ENCODE peak calls at places on chromosomes 1 and 21, in ten cellular contexts. One of them, this sample, is unnamed.

GRCh38 chr1:42319871-42320484 is 15.1 kb downstream of the FOXJ3 start:
- DNase-seq in DMS153: peak; percentile 56
- DNase-seq in prostate gland: no peak
- DNase-seq in CD8-positive, alpha-beta T cell: peak; percentile 59
- DNase-seq in SJSA1: peak; percentile 12
- DNase-seq in hypothalamus: no peak
- DNase-seq in amniotic stem cell: no peak
- DNase-seq in caudate nucleus: no peak
- DNase-seq in ELF-1: no peak
- DNase-seq in HAP-1: no peak
- DNase-seq in this sample: peak; percentile 63

GRCh38 chr1:203522237-203522636 is 28.3 kb downstream of the OPTC start:
- DNase-seq in DMS153: no peak
- DNase-seq in prostate gland: no peak
- DNase-seq in CD8-positive, alpha-beta T cell: no peak
- DNase-seq in SJSA1: no peak
- DNase-seq in hypothalamus: no peak
- DNase-seq in amniotic stem cell: no peak
- DNase-seq in caudate nucleus: no peak
- DNase-seq in ELF-1: no peak
- DNase-seq in HAP-1: peak; percentile 70
- DNase-seq in this sample: no peak

GRCh38 chr1:186076006-186076405 is 299.0 kb downstream of the TPR start:
- DNase-seq in DMS153: no peak
- DNase-seq in prostate gland: no peak
- DNase-seq in CD8-positive, alpha-beta T cell: no peak
- DNase-seq in SJSA1: no peak
- DNase-seq in hypothalamus: no peak
- DNase-seq in amniotic stem cell: no peak
- DNase-seq in caudate nucleus: no peak
- DNase-seq in ELF-1: no peak
- DNase-seq in HAP-1: no peak
- DNase-seq in this sample: no peak

GRCh38 chr21:18369115-18369514 is 34.5 kb downstream of the TMPRSS15 start:
- DNase-seq in DMS153: peak; percentile 4
- DNase-seq in prostate gland: no peak
- DNase-seq in CD8-positive, alpha-beta T cell: no peak
- DNase-seq in SJSA1: no peak
- DNase-seq in hypothalamus: no peak
- DNase-seq in amniotic stem cell: no peak
- DNase-seq in caudate nucleus: no peak
- DNase-seq in ELF-1: no peak
- DNase-seq in HAP-1: peak; percentile 31
- DNase-seq in this sample: no peak

GRCh38 chr21:45151484-45152115 is 77.2 kb downstream of the ADARB1 start:
- DNase-seq in DMS153: no peak
- DNase-seq in prostate gland: no peak
- DNase-seq in CD8-positive, alpha-beta T cell: no peak
- DNase-seq in SJSA1: no peak
- DNase-seq in hypothalamus: no peak
- DNase-seq in amniotic stem cell: no peak
- DNase-seq in caudate nucleus: no peak
- DNase-seq in ELF-1: no peak
- DNase-seq in HAP-1: no peak
- DNase-seq in this sample: no peak

GRCh38 chr1:99595041-99595440 is 50.9 kb upstream of the PALMD start:
- DNase-seq in DMS153: no peak
- DNase-seq in prostate gland: no peak
- DNase-seq in CD8-positive, alpha-beta T cell: no peak
- DNase-seq in SJSA1: no peak
- DNase-seq in hypothalamus: no peak
- DNase-seq in amniotic stem cell: no peak
- DNase-seq in caudate nucleus: no peak
- DNase-seq in ELF-1: no peak
- DNase-seq in HAP-1: no peak
- DNase-seq in this sample: no peak

GRCh38 chr1:177464682-177465081 is 293.9 kb downstream of the BRINP2 start:
- DNase-seq in DMS153: no peak
- DNase-seq in prostate gland: no peak
- DNase-seq in CD8-positive, alpha-beta T cell: no peak
- DNase-seq in SJSA1: no peak
- DNase-seq in hypothalamus: no peak
- DNase-seq in amniotic stem cell: no peak
- DNase-seq in caudate nucleus: no peak
- DNase-seq in ELF-1: no peak
- DNase-seq in HAP-1: no peak
- DNase-seq in this sample: no peak

GRCh38 chr1:38068980-38069340 is 22.4 kb upstream of the POU3F1 start:
- DNase-seq in DMS153: no peak
- DNase-seq in prostate gland: no peak
- DNase-seq in CD8-positive, alpha-beta T cell: no peak
- DNase-seq in SJSA1: no peak
- DNase-seq in hypothalamus: no peak
- DNase-seq in amniotic stem cell: no peak
- DNase-seq in caudate nucleus: no peak
- DNase-seq in ELF-1: no peak
- DNase-seq in HAP-1: no peak
- DNase-seq in this sample: no peak

GRCh38 chr1:24762133-24762676 is 17.0 kb downstream of the CLIC4 start:
- DNase-seq in DMS153: no peak
- DNase-seq in prostate gland: no peak
- DNase-seq in CD8-positive, alpha-beta T cell: no peak
- DNase-seq in SJSA1: no peak
- DNase-seq in hypothalamus: no peak
- DNase-seq in amniotic stem cell: no peak
- DNase-seq in caudate nucleus: no peak
- DNase-seq in ELF-1: no peak
- DNase-seq in HAP-1: no peak
- DNase-seq in this sample: no peak

GRCh38 chr1:11541956-11542355 is 63.0 kb downstream of the DISP3 start:
- DNase-seq in DMS153: peak; percentile 78
- DNase-seq in prostate gland: no peak
- DNase-seq in CD8-positive, alpha-beta T cell: no peak
- DNase-seq in SJSA1: no peak
- DNase-seq in hypothalamus: no peak
- DNase-seq in amniotic stem cell: no peak
- DNase-seq in caudate nucleus: no peak
- DNase-seq in ELF-1: no peak
- DNase-seq in HAP-1: no peak
- DNase-seq in this sample: no peak

GRCh38 chr1:36321119-36321951 is 2.1 kb downstream of the EVA1B start:
- DNase-seq in DMS153: no peak
- DNase-seq in prostate gland: no peak
- DNase-seq in CD8-positive, alpha-beta T cell: peak; percentile 28
- DNase-seq in SJSA1: peak; percentile 90
- DNase-seq in hypothalamus: no peak
- DNase-seq in amniotic stem cell: peak; percentile 55
- DNase-seq in caudate nucleus: no peak
- DNase-seq in ELF-1: peak; percentile 92
- DNase-seq in HAP-1: no peak
- DNase-seq in this sample: no peak

GRCh38 chr21:42068256-42068545 is 2.9 kb upstream of the UMODL1 start:
- DNase-seq in DMS153: no peak
- DNase-seq in prostate gland: no peak
- DNase-seq in CD8-positive, alpha-beta T cell: no peak
- DNase-seq in SJSA1: no peak
- DNase-seq in hypothalamus: no peak
- DNase-seq in amniotic stem cell: no peak
- DNase-seq in caudate nucleus: no peak
- DNase-seq in ELF-1: no peak
- DNase-seq in HAP-1: no peak
- DNase-seq in this sample: no peak

GRCh38 chr1:1000357-1001056 is 610 bp upstream of the HES4 start:
- DNase-seq in DMS153: peak; percentile 71
- DNase-seq in prostate gland: peak; percentile 71
- DNase-seq in CD8-positive, alpha-beta T cell: peak; percentile 57
- DNase-seq in SJSA1: peak; percentile 93
- DNase-seq in hypothalamus: peak; percentile 67
- DNase-seq in amniotic stem cell: peak; percentile 56
- DNase-seq in caudate nucleus: peak; percentile 68
- DNase-seq in ELF-1: peak; percentile 87
- DNase-seq in HAP-1: peak; percentile 91
- DNase-seq in this sample: peak; percentile 63

GRCh38 chr1:213423585-213423984 is 372.5 kb downstream of the RPS6KC1 start:
- DNase-seq in DMS153: no peak
- DNase-seq in prostate gland: no peak
- DNase-seq in CD8-positive, alpha-beta T cell: no peak
- DNase-seq in SJSA1: no peak
- DNase-seq in hypothalamus: no peak
- DNase-seq in amniotic stem cell: no peak
- DNase-seq in caudate nucleus: no peak
- DNase-seq in ELF-1: no peak
- DNase-seq in HAP-1: no peak
- DNase-seq in this sample: no peak

GRCh38 chr1:184030433-184031126 is 6.9 kb downstream of the COLGALT2 start:
- DNase-seq in DMS153: no peak
- DNase-seq in prostate gland: no peak
- DNase-seq in CD8-positive, alpha-beta T cell: no peak
- DNase-seq in SJSA1: no peak
- DNase-seq in hypothalamus: no peak
- DNase-seq in amniotic stem cell: no peak
- DNase-seq in caudate nucleus: no peak
- DNase-seq in ELF-1: no peak
- DNase-seq in HAP-1: no peak
- DNase-seq in this sample: no peak

GRCh38 chr21:16535100-16535418 is 805.3 kb downstream of the USP25 start:
- DNase-seq in DMS153: no peak
- DNase-seq in prostate gland: peak; percentile 54
- DNase-seq in CD8-positive, alpha-beta T cell: no peak
- DNase-seq in SJSA1: peak; percentile 46
- DNase-seq in hypothalamus: peak; percentile 73
- DNase-seq in amniotic stem cell: no peak
- DNase-seq in caudate nucleus: peak; percentile 74
- DNase-seq in ELF-1: no peak
- DNase-seq in HAP-1: peak; percentile 35
- DNase-seq in this sample: no peak

GRCh38 chr1:150235852-150236613 is at the start of gene ANP32E:
- DNase-seq in DMS153: peak; percentile 100
- DNase-seq in prostate gland: peak; percentile 98
- DNase-seq in CD8-positive, alpha-beta T cell: peak; percentile 94
- DNase-seq in SJSA1: peak; percentile 98
- DNase-seq in hypothalamus: peak; percentile 94
- DNase-seq in amniotic stem cell: peak; percentile 98
- DNase-seq in caudate nucleus: peak; percentile 97
- DNase-seq in ELF-1: peak; percentile 99
- DNase-seq in HAP-1: peak; percentile 97
- DNase-seq in this sample: peak; percentile 97

GRCh38 chr1:81877940-81878339 is 77.2 kb downstream of the ADGRL2 start:
- DNase-seq in DMS153: no peak
- DNase-seq in prostate gland: no peak
- DNase-seq in CD8-positive, alpha-beta T cell: no peak
- DNase-seq in SJSA1: no peak
- DNase-seq in hypothalamus: no peak
- DNase-seq in amniotic stem cell: no peak
- DNase-seq in caudate nucleus: no peak
- DNase-seq in ELF-1: no peak
- DNase-seq in HAP-1: no peak
- DNase-seq in this sample: no peak

GRCh38 chr1:58108783-58109182 is 437.7 kb downstream of the OMA1 start:
- DNase-seq in DMS153: no peak
- DNase-seq in prostate gland: no peak
- DNase-seq in CD8-positive, alpha-beta T cell: no peak
- DNase-seq in SJSA1: no peak
- DNase-seq in hypothalamus: no peak
- DNase-seq in amniotic stem cell: no peak
- DNase-seq in caudate nucleus: no peak
- DNase-seq in ELF-1: no peak
- DNase-seq in HAP-1: no peak
- DNase-seq in this sample: no peak

GRCh38 chr1:10888289-10888688 is 91.8 kb upstream of the CASZ1 start:
- DNase-seq in DMS153: no peak
- DNase-seq in prostate gland: no peak
- DNase-seq in CD8-positive, alpha-beta T cell: no peak
- DNase-seq in SJSA1: no peak
- DNase-seq in hypothalamus: no peak
- DNase-seq in amniotic stem cell: no peak
- DNase-seq in caudate nucleus: no peak
- DNase-seq in ELF-1: no peak
- DNase-seq in HAP-1: peak; percentile 38
- DNase-seq in this sample: no peak

GRCh38 chr1:184002071-184002470 is 35.5 kb downstream of the COLGALT2 start:
- DNase-seq in DMS153: no peak
- DNase-seq in prostate gland: no peak
- DNase-seq in CD8-positive, alpha-beta T cell: no peak
- DNase-seq in SJSA1: peak; percentile 80
- DNase-seq in hypothalamus: peak; percentile 53
- DNase-seq in amniotic stem cell: peak; percentile 5
- DNase-seq in caudate nucleus: peak; percentile 29
- DNase-seq in ELF-1: peak; percentile 52
- DNase-seq in HAP-1: peak; percentile 69
- DNase-seq in this sample: no peak

GRCh38 chr1:15937706-15938168 is 38.2 kb downstream of the ZBTB17 start:
- DNase-seq in DMS153: no peak
- DNase-seq in prostate gland: no peak
- DNase-seq in CD8-positive, alpha-beta T cell: no peak
- DNase-seq in SJSA1: no peak
- DNase-seq in hypothalamus: no peak
- DNase-seq in amniotic stem cell: no peak
- DNase-seq in caudate nucleus: no peak
- DNase-seq in ELF-1: no peak
- DNase-seq in HAP-1: no peak
- DNase-seq in this sample: no peak

GRCh38 chr1:196209983-196210382 is 398.3 kb downstream of the KCNT2 start:
- DNase-seq in DMS153: no peak
- DNase-seq in prostate gland: no peak
- DNase-seq in CD8-positive, alpha-beta T cell: no peak
- DNase-seq in SJSA1: no peak
- DNase-seq in hypothalamus: no peak
- DNase-seq in amniotic stem cell: no peak
- DNase-seq in caudate nucleus: no peak
- DNase-seq in ELF-1: no peak
- DNase-seq in HAP-1: no peak
- DNase-seq in this sample: no peak

GRCh38 chr1:232293361-232293760 is 336.6 kb downstream of the SIPA1L2 start:
- DNase-seq in DMS153: no peak
- DNase-seq in prostate gland: no peak
- DNase-seq in CD8-positive, alpha-beta T cell: no peak
- DNase-seq in SJSA1: no peak
- DNase-seq in hypothalamus: no peak
- DNase-seq in amniotic stem cell: no peak
- DNase-seq in caudate nucleus: no peak
- DNase-seq in ELF-1: no peak
- DNase-seq in HAP-1: no peak
- DNase-seq in this sample: no peak

GRCh38 chr1:13498553-13498952 is 15.2 kb downstream of the LRRC38 start:
- DNase-seq in DMS153: no peak
- DNase-seq in prostate gland: no peak
- DNase-seq in CD8-positive, alpha-beta T cell: no peak
- DNase-seq in SJSA1: no peak
- DNase-seq in hypothalamus: no peak
- DNase-seq in amniotic stem cell: no peak
- DNase-seq in caudate nucleus: no peak
- DNase-seq in ELF-1: peak; percentile 39
- DNase-seq in HAP-1: no peak
- DNase-seq in this sample: no peak

GRCh38 chr1:2408859-2409276 is 3.5 kb downstream of the PEX10 start:
- DNase-seq in DMS153: no peak
- DNase-seq in prostate gland: no peak
- DNase-seq in CD8-positive, alpha-beta T cell: no peak
- DNase-seq in SJSA1: no peak
- DNase-seq in hypothalamus: no peak
- DNase-seq in amniotic stem cell: no peak
- DNase-seq in caudate nucleus: no peak
- DNase-seq in ELF-1: no peak
- DNase-seq in HAP-1: no peak
- DNase-seq in this sample: no peak

GRCh38 chr1:201169203-201169602 is 14.9 kb upstream of the TMEM9 start:
- DNase-seq in DMS153: no peak
- DNase-seq in prostate gland: no peak
- DNase-seq in CD8-positive, alpha-beta T cell: no peak
- DNase-seq in SJSA1: no peak
- DNase-seq in hypothalamus: no peak
- DNase-seq in amniotic stem cell: no peak
- DNase-seq in caudate nucleus: no peak
- DNase-seq in ELF-1: no peak
- DNase-seq in HAP-1: no peak
- DNase-seq in this sample: no peak

GRCh38 chr1:91835087-91835521 is 50.8 kb downstream of the TGFBR3 start:
- DNase-seq in DMS153: no peak
- DNase-seq in prostate gland: no peak
- DNase-seq in CD8-positive, alpha-beta T cell: no peak
- DNase-seq in SJSA1: no peak
- DNase-seq in hypothalamus: no peak
- DNase-seq in amniotic stem cell: no peak
- DNase-seq in caudate nucleus: no peak
- DNase-seq in ELF-1: peak; percentile 3
- DNase-seq in HAP-1: no peak
- DNase-seq in this sample: no peak